ENCODE peak calls at places on chromosomes 2 and 18, in four cellular contexts. M is GM12878, H is NT2/D1, B is H1. T is an unnamed sample.

GRCh38 chr2:214226061-214226460 is 184.8 kb upstream of the VWC2L start:
- DNase-seq in M (no peak), H (no peak), B (no peak), T (no peak)

GRCh38 chr18:77263471-77263774 is 13.8 kb downstream of the GALR1 start:
- DNase-seq in M (no peak), H (no peak), B (no peak), T (no peak)

GRCh38 chr2:46650556-46651001 is 171.2 kb downstream of the TMEM247 start:
- DNase-seq in M (peak; percentile 48), H (peak; percentile 88), B (peak; percentile 69), T (peak; percentile 69)

GRCh38 chr2:101823849-101824248 is 126.3 kb downstream of the MAP4K4 start:
- DNase-seq in M (no peak), H (no peak), B (no peak), T (no peak)

GRCh38 chr2:17538844-17539554 is 1.5 kb upstream of the VSNL1 start:
- DNase-seq in M (no peak), H (no peak), B (peak; percentile 75), T (peak; percentile 63)

GRCh38 chr2:27001851-27002369 is 30.9 kb upstream of the TMEM214 start:
- DNase-seq in M (no peak), H (no peak), B (no peak), T (no peak)

GRCh38 chr2:240819404-240820013 is 510 bp downstream of the KIF1A start:
- DNase-seq in M (no peak), H (no peak), B (no peak), T (peak; percentile 29)

GRCh38 chr2:88177556-88177955 is 7.4 kb downstream of the THNSL2 start:
- DNase-seq in M (no peak), H (no peak), B (peak; percentile 23), T (no peak)

GRCh38 chr2:21013043-21013816 is 30.6 kb downstream of the APOB start:
- DNase-seq in M (no peak), H (no peak), B (no peak), T (no peak)

GRCh38 chr18:27030403-27030802 is 154.7 kb downstream of the CHST9 start:
- DNase-seq in M (no peak), H (no peak), B (no peak), T (no peak)

GRCh38 chr2:71747573-71747972 is 294.2 kb downstream of the DYSF start:
- DNase-seq in M (no peak), H (no peak), B (no peak), T (no peak)

GRCh38 chr2:46462936-46463335 is 16.4 kb upstream of the TMEM247 start:
- DNase-seq in M (no peak), H (no peak), B (no peak), T (no peak)

GRCh38 chr18:28771849-28772248 is 594.9 kb upstream of the CDH2 start:
- DNase-seq in M (no peak), H (no peak), B (no peak), T (no peak)

GRCh38 chr2:49261791-49262190 is 107.5 kb upstream of the FSHR start:
- DNase-seq in M (no peak), H (no peak), B (no peak), T (no peak)

GRCh38 chr2:238141541-238142318 is 3.3 kb downstream of the KLHL30 start:
- DNase-seq in M (no peak), H (no peak), B (no peak), T (no peak)

GRCh38 chr18:46573156-46573555 is 83.9 kb downstream of the LOXHD1 start:
- DNase-seq in M (no peak), H (no peak), B (peak; percentile 32), T (no peak)

GRCh38 chr2:71000780-71001591 is 6.3 kb upstream of the TEX261 start:
- DNase-seq in M (no peak), H (peak; percentile 58), B (peak; percentile 86), T (peak; percentile 86)

GRCh38 chr2:10497797-10498251 is 49.7 kb upstream of the ODC1 start:
- DNase-seq in M (no peak), H (no peak), B (peak; percentile 43), T (peak; percentile 32)

GRCh38 chr2:72144746-72145657 is 2.7 kb downstream of the CYP26B1 start:
- DNase-seq in M (no peak), H (peak; percentile 52), B (peak; percentile 92), T (peak; percentile 70)

GRCh38 chr2:145036421-145036901 is 516.5 kb upstream of the ZEB2 start:
- DNase-seq in M (no peak), H (no peak), B (no peak), T (no peak)

GRCh38 chr2:99877963-99878362 is 264.4 kb downstream of the AFF3 start:
- DNase-seq in M (no peak), H (no peak), B (no peak), T (no peak)

GRCh38 chr2:79275863-79276262 is 116.3 kb upstream of the REG3A start:
- DNase-seq in M (no peak), H (no peak), B (no peak), T (no peak)

GRCh38 chr2:74917702-74918619 is 40.5 kb upstream of the POLE4 start:
- DNase-seq in M (no peak), H (no peak), B (no peak), T (no peak)

GRCh38 chr2:33411765-33412164 is 64.7 kb upstream of the RASGRP3 start:
- DNase-seq in M (no peak), H (no peak), B (no peak), T (peak; percentile 18)

GRCh38 chr2:121099329-121100318 is 185.4 kb downstream of the TFCP2L1 start:
- DNase-seq in M (no peak), H (no peak), B (peak; percentile 67), T (peak; percentile 22)

GRCh38 chr2:53497020-53497419 is 270.6 kb upstream of the CHAC2 start:
- DNase-seq in M (no peak), H (no peak), B (no peak), T (no peak)

GRCh38 chr2:11354363-11355154 is 10.1 kb upstream of the ROCK2 start:
- DNase-seq in M (no peak), H (no peak), B (no peak), T (no peak)

GRCh38 chr2:85066874-85067351 is 66.3 kb upstream of the TCF7L1 start:
- DNase-seq in M (no peak), H (peak; percentile 82), B (peak; percentile 95), T (peak; percentile 83)

GRCh38 chr2:201733544-201733943 is 35.1 kb upstream of the MPP4 start:
- DNase-seq in M (no peak), H (no peak), B (no peak), T (no peak)

GRCh38 chr2:3110555-3110954 is 267.1 kb downstream of the EIPR1 start:
- DNase-seq in M (no peak), H (no peak), B (peak; percentile 26), T (no peak)

GRCh38 chr2:3113122-3113521 is 264.5 kb downstream of the EIPR1 start:
- DNase-seq in M (no peak), H (no peak), B (peak; percentile 14), T (no peak)

GRCh38 chr2:3112553-3112952 is 265.1 kb downstream of the EIPR1 start:
- DNase-seq in M (no peak), H (no peak), B (no peak), T (no peak)

GRCh38 chr2:3112131-3112530 is 265.5 kb downstream of the EIPR1 start:
- DNase-seq in M (no peak), H (no peak), B (peak; percentile 23), T (no peak)

DNA sequence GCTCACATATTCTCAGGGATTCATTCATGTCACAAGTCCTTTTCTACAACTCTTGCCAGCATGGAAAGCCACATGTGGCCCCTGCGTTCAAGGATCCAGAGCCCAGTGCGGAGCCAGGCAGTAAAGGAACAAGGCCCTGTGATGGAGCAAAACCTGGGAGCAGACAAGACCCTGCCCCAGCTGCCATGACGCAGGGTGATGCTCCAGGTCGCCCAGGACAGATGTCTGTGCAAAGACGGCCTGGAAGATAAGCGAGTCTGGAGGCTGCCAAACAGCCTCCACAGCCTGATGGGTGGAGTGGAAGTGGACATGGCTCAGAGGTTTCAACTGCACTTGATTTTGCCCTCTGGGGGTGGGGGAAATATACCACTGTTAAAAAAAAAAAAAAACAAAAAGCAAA is 266.4 kb downstream of the EIPR1 start:
- DNase-seq in M (no peak), H (no peak), B (no peak), T (no peak)
- TF ChIP-seq SUZ12 in M (no peak), H (no peak), B (no peak), T (no peak)

GRCh38 chr2:41033127-41033526 is 581.2 kb upstream of the SLC8A1 start:
- DNase-seq in M (no peak), H (peak; percentile 28), B (no peak), T (no peak)

GRCh38 chr2:41032715-41033114 is 580.8 kb upstream of the SLC8A1 start:
- DNase-seq in M (no peak), H (no peak), B (no peak), T (no peak)

GRCh38 chr2:41042343-41042742 is 590.5 kb upstream of the SLC8A1 start:
- DNase-seq in M (no peak), H (no peak), B (no peak), T (no peak)

GRCh38 chr2:41040782-41041181 is 588.9 kb upstream of the SLC8A1 start:
- DNase-seq in M (no peak), H (no peak), B (no peak), T (no peak)

GRCh38 chr2:41038408-41038807 is 586.5 kb upstream of the SLC8A1 start:
- DNase-seq in M (no peak), H (no peak), B (no peak), T (no peak)
- TF ChIP-seq SUZ12 in M (no peak), H (no peak), B (no peak), T (no peak)

GRCh38 chr2:224101820-224102630 is 62.9 kb upstream of the SERPINE2 start:
- DNase-seq in M (no peak), H (no peak), B (no peak), T (no peak)
- TF ChIP-seq SUZ12 in M (no peak), H (no peak), B (no peak), T (no peak)

GRCh38 chr2:109645412-109646184 is 31.4 kb downstream of the SOWAHC start:
- DNase-seq in M (no peak), H (peak; percentile 23), B (no peak), T (no peak)

GRCh38 chr2:109647636-109648035 is 33.5 kb downstream of the SOWAHC start:
- DNase-seq in M (no peak), H (no peak), B (no peak), T (no peak)

GRCh38 chr2:109646961-109647360 is 32.8 kb downstream of the SOWAHC start:
- DNase-seq in M (no peak), H (no peak), B (no peak), T (no peak)

GRCh38 chr2:109649736-109650695 is 35.9 kb downstream of the SOWAHC start:
- DNase-seq in M (no peak), H (no peak), B (no peak), T (no peak)

DNA sequence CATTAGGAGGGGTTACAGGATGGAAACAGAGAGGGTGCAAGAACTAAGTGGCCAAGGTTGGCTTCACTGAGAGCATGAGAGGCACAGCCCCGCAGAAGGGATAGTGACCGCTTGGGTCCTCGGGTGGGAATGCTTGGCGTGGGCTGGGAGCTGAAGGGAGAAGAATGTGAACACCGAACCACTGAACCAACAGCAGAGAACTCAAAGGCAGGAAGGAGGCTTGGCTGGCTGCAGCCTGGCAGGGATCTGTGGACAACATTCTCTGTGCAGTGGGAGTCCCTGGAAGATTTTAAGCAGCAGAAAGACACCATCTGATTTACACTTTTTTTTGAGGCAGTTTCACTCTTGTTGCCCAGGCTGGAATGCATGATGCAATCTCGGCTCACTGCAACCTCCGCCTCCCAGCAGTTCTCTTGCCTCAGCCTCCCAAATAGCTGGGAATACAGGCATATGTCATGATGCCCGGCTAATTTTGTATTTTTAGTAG is 33.9 kb downstream of the SOWAHC start:
- DNase-seq in M (no peak), H (no peak), B (no peak), T (no peak)
- TF ChIP-seq SUZ12 in M (no peak), H (no peak), B (no peak), T (no peak)

GRCh38 chr18:48460929-48461583 is 51.9 kb upstream of the ZBTB7C start:
- DNase-seq in M (no peak), H (no peak), B (no peak), T (no peak)
- TF ChIP-seq SUZ12 in M (no peak), H (no peak), B (no peak), T (no peak)

GRCh38 chr2:36438454-36438977 is 82.9 kb downstream of the CRIM1 start:
- DNase-seq in M (no peak), H (no peak), B (no peak), T (no peak)
- TF ChIP-seq SUZ12 in M (no peak), H (no peak), B (no peak), T (no peak)

T was measured in HEK293T.